ENCODE peak calls at places on chromosome 19, in eight cellular contexts. L is hepatocyte; P is HFFc6; T is OCI-M1; O is right cardiac atrium; Y is brain pericyte; N is stimulated activated CD4-positive, alpha-beta T cell treated with anti-CD3 and anti-CD28 coated beads, Interleukin-4, amount 100 ng/mL, for 48 hours; W is CD4-positive, alpha-beta T cell. U is an unnamed sample.

GRCh38 chr19:2032296-2032941 is 16.9 kb upstream of the BTBD2 start:
- DNase-seq in L (peak; percentile 78), P (peak; percentile 65), T (peak; percentile 16), O (peak; percentile 95), Y (peak; percentile 61), N (no peak), W (peak; percentile 45), U (peak; percentile 65)

GRCh38 chr19:16541526-16542044 is 652 bp downstream of the CHERP start:
- DNase-seq in L (peak; percentile 37), P (peak; percentile 9), T (peak; percentile 65), O (no peak), Y (no peak), N (peak; percentile 17), W (no peak), U (no peak)

GRCh38 chr19:52646571-52647222 is 8.5 kb upstream of the ZNF83 start:
- DNase-seq in L (no peak), P (no peak), T (peak; percentile 88), O (no peak), Y (no peak), N (no peak), W (no peak), U (peak; percentile 65)

GRCh38 chr19:305240-306150 is 14.3 kb upstream of the PLPP2 start:
- DNase-seq in L (no peak), P (no peak), T (no peak), O (no peak), Y (no peak), N (no peak), W (no peak), U (no peak)

GRCh38 chr19:29271911-29272310 is 59.0 kb upstream of the UQCRFS1 start:
- DNase-seq in L (no peak), P (no peak), T (no peak), O (no peak), Y (no peak), N (no peak), W (no peak), U (no peak)

GRCh38 chr19:1501200-1501595 is 10.2 kb downstream of the REEP6 start:
- DNase-seq in L (no peak), P (no peak), T (no peak), O (no peak), Y (no peak), N (no peak), W (no peak), U (no peak)

GRCh38 chr19:46990998-46991676 is 28.5 kb upstream of the NPAS1 start:
- DNase-seq in L (peak; percentile 90), P (peak; percentile 76), T (peak; percentile 76), O (peak; percentile 85), Y (peak; percentile 63), N (peak; percentile 50), W (peak; percentile 37), U (peak; percentile 52)

GRCh38 chr19:48921721-48922500 is 11.6 kb upstream of the DHDH start:
- DNase-seq in L (no peak), P (no peak), T (no peak), O (no peak), Y (no peak), N (no peak), W (no peak), U (no peak)

GRCh38 chr19:55118401-55118991 is 1.1 kb upstream of the PPP1R12C start:
- DNase-seq in L (peak; percentile 55), P (no peak), T (peak; percentile 74), O (peak; percentile 73), Y (no peak), N (no peak), W (no peak), U (no peak)

GRCh38 chr19:6414033-6414643 is 10.5 kb downstream of the KHSRP start:
- DNase-seq in L (no peak), P (no peak), T (no peak), O (no peak), Y (no peak), N (no peak), W (no peak), U (no peak)

GRCh38 chr19:45079911-45080469 is 930 bp downstream of the GEMIN7 start:
- DNase-seq in L (no peak), P (no peak), T (no peak), O (no peak), Y (no peak), N (no peak), W (no peak), U (no peak)

GRCh38 chr19:588758-589692 is 656 bp upstream of the HCN2 start:
- DNase-seq in L (no peak), P (no peak), T (peak; percentile 36), O (peak; percentile 14), Y (no peak), N (no peak), W (no peak), U (no peak)

GRCh38 chr19:6495947-6496346 is 6.2 kb downstream of the TUBB4A start:
- DNase-seq in L (no peak), P (no peak), T (no peak), O (no peak), Y (no peak), N (no peak), W (no peak), U (no peak)

GRCh38 chr19:10519421-10519820 is 2.2 kb upstream of the S1PR5 start:
- DNase-seq in L (no peak), P (no peak), T (no peak), O (no peak), Y (no peak), N (no peak), W (no peak), U (no peak)

GRCh38 chr19:15871570-15871969 is 26.3 kb downstream of the CYP4F2 start:
- DNase-seq in L (no peak), P (no peak), T (no peak), O (no peak), Y (no peak), N (no peak), W (no peak), U (no peak)

GRCh38 chr19:10112895-10113591 is 1.6 kb downstream of the P2RY11 start:
- DNase-seq in L (peak; percentile 68), P (no peak), T (peak; percentile 67), O (peak; percentile 52), Y (no peak), N (peak; percentile 67), W (peak; percentile 52), U (no peak)

GRCh38 chr19:48900477-48901452 is 653 bp downstream of the NUCB1 start:
- DNase-seq in L (no peak), P (peak; percentile 26), T (peak; percentile 71), O (no peak), Y (no peak), N (no peak), W (no peak), U (peak; percentile 17)